ENCODE peak calls at places on chromosome 11, in ten cellular contexts. One of them, this sample, is unnamed.

GRCh38 chr11:16215352-16215751 is 141.0 kb downstream of the SOX6 start:
- DNase-seq in WTC11: no peak
- DNase-seq in AG09309: no peak
- DNase-seq in lower lobe of right lung: no peak
- DNase-seq in foreskin fibroblast: no peak
- DNase-seq in HL-60: no peak
- DNase-seq in NB4: no peak
- DNase-seq in Peyer's patch: no peak
- DNase-seq in fibroblast of pulmonary artery: no peak
- DNase-seq in K562: no peak
- DNase-seq in this sample: no peak

GRCh38 chr11:21810650-21811049 is 382.2 kb upstream of the ANO5 start:
- DNase-seq in WTC11: no peak
- DNase-seq in AG09309: no peak
- DNase-seq in lower lobe of right lung: no peak
- DNase-seq in foreskin fibroblast: no peak
- DNase-seq in HL-60: no peak
- DNase-seq in NB4: peak
- DNase-seq in Peyer's patch: no peak
- DNase-seq in fibroblast of pulmonary artery: peak
- DNase-seq in K562: no peak
- DNase-seq in this sample: no peak

GRCh38 chr11:117884994-117885393 is 8.5 kb upstream of the FXYD6 start:
- DNase-seq in WTC11: no peak
- DNase-seq in AG09309: no peak
- DNase-seq in lower lobe of right lung: no peak
- DNase-seq in foreskin fibroblast: peak
- DNase-seq in HL-60: no peak
- DNase-seq in NB4: no peak
- DNase-seq in Peyer's patch: no peak
- DNase-seq in fibroblast of pulmonary artery: peak
- DNase-seq in K562: no peak
- DNase-seq in this sample: no peak

GRCh38 chr11:122137081-122137793 is 21.2 kb upstream of the BLID start:
- DNase-seq in WTC11: no peak
- DNase-seq in AG09309: peak
- DNase-seq in lower lobe of right lung: no peak
- DNase-seq in foreskin fibroblast: peak
- DNase-seq in HL-60: no peak
- DNase-seq in NB4: no peak
- DNase-seq in Peyer's patch: no peak
- DNase-seq in fibroblast of pulmonary artery: peak
- DNase-seq in K562: no peak
- DNase-seq in this sample: no peak

GRCh38 chr11:128831781-128832497 is 35.2 kb downstream of the KCNJ1 start:
- DNase-seq in WTC11: no peak
- DNase-seq in AG09309: no peak
- DNase-seq in lower lobe of right lung: no peak
- DNase-seq in foreskin fibroblast: no peak
- DNase-seq in HL-60: no peak
- DNase-seq in NB4: no peak
- DNase-seq in Peyer's patch: no peak
- DNase-seq in fibroblast of pulmonary artery: no peak
- DNase-seq in K562: no peak
- DNase-seq in this sample: no peak

GRCh38 chr11:117923773-117924172 is 5.4 kb downstream of the TMPRSS13 start:
- DNase-seq in WTC11: peak
- DNase-seq in AG09309: no peak
- DNase-seq in lower lobe of right lung: peak
- DNase-seq in foreskin fibroblast: no peak
- DNase-seq in HL-60: no peak
- DNase-seq in NB4: no peak
- DNase-seq in Peyer's patch: peak
- DNase-seq in fibroblast of pulmonary artery: no peak
- DNase-seq in K562: no peak
- DNase-seq in this sample: no peak

GRCh38 chr11:1936072-1936780 is 10.9 kb upstream of the MRPL23 start:
- DNase-seq in WTC11: peak
- DNase-seq in AG09309: no peak
- DNase-seq in lower lobe of right lung: peak
- DNase-seq in foreskin fibroblast: no peak
- DNase-seq in HL-60: no peak
- DNase-seq in NB4: no peak
- DNase-seq in Peyer's patch: no peak
- DNase-seq in fibroblast of pulmonary artery: no peak
- DNase-seq in K562: no peak
- DNase-seq in this sample: peak

GRCh38 chr11:117144477-117145392 is 648 bp downstream of the PAFAH1B2 start:
- DNase-seq in WTC11: peak
- DNase-seq in AG09309: no peak
- DNase-seq in lower lobe of right lung: peak
- DNase-seq in foreskin fibroblast: peak
- DNase-seq in HL-60: peak
- DNase-seq in NB4: peak
- DNase-seq in Peyer's patch: peak
- DNase-seq in fibroblast of pulmonary artery: peak
- DNase-seq in K562: peak
- DNase-seq in this sample: peak

GRCh38 chr11:75380716-75381420 is 18.4 kb upstream of the RPS3 start:
- DNase-seq in WTC11: no peak
- DNase-seq in AG09309: no peak
- DNase-seq in lower lobe of right lung: peak
- DNase-seq in foreskin fibroblast: no peak
- DNase-seq in HL-60: peak
- DNase-seq in NB4: peak
- DNase-seq in Peyer's patch: peak
- DNase-seq in fibroblast of pulmonary artery: no peak
- DNase-seq in K562: no peak
- DNase-seq in this sample: no peak

GRCh38 chr11:117095301-117096139 is 2.7 kb downstream of the SIK3 start:
- DNase-seq in WTC11: no peak
- DNase-seq in AG09309: no peak
- DNase-seq in lower lobe of right lung: no peak
- DNase-seq in foreskin fibroblast: peak
- DNase-seq in HL-60: no peak
- DNase-seq in NB4: peak
- DNase-seq in Peyer's patch: no peak
- DNase-seq in fibroblast of pulmonary artery: peak
- DNase-seq in K562: no peak
- DNase-seq in this sample: no peak

GRCh38 chr11:30825723-30826122 is 239.6 kb upstream of the MPPED2 start:
- DNase-seq in WTC11: no peak
- DNase-seq in AG09309: no peak
- DNase-seq in lower lobe of right lung: no peak
- DNase-seq in foreskin fibroblast: no peak
- DNase-seq in HL-60: no peak
- DNase-seq in NB4: no peak
- DNase-seq in Peyer's patch: no peak
- DNase-seq in fibroblast of pulmonary artery: no peak
- DNase-seq in K562: no peak
- DNase-seq in this sample: no peak

GRCh38 chr11:47991266-47991830 is 11.0 kb downstream of the PTPRJ start:
- DNase-seq in WTC11: no peak
- DNase-seq in AG09309: no peak
- DNase-seq in lower lobe of right lung: peak
- DNase-seq in foreskin fibroblast: no peak
- DNase-seq in HL-60: no peak
- DNase-seq in NB4: peak
- DNase-seq in Peyer's patch: no peak
- DNase-seq in fibroblast of pulmonary artery: no peak
- DNase-seq in K562: no peak
- DNase-seq in this sample: no peak

GRCh38 chr11:1875093-1875785 is 16.5 kb downstream of the PRR33 start:
- DNase-seq in WTC11: no peak
- DNase-seq in AG09309: no peak
- DNase-seq in lower lobe of right lung: peak
- DNase-seq in foreskin fibroblast: peak
- DNase-seq in HL-60: no peak
- DNase-seq in NB4: no peak
- DNase-seq in Peyer's patch: peak
- DNase-seq in fibroblast of pulmonary artery: no peak
- DNase-seq in K562: no peak
- DNase-seq in this sample: peak

GRCh38 chr11:114128399-114128798 is 68.9 kb downstream of the ZBTB16 start:
- DNase-seq in WTC11: no peak
- DNase-seq in AG09309: no peak
- DNase-seq in lower lobe of right lung: no peak
- DNase-seq in foreskin fibroblast: no peak
- DNase-seq in HL-60: no peak
- DNase-seq in NB4: no peak
- DNase-seq in Peyer's patch: no peak
- DNase-seq in fibroblast of pulmonary artery: no peak
- DNase-seq in K562: no peak
- DNase-seq in this sample: no peak

GRCh38 chr11:34573537-34573936 is 47.4 kb upstream of the EHF start:
- DNase-seq in WTC11: no peak
- DNase-seq in AG09309: no peak
- DNase-seq in lower lobe of right lung: no peak
- DNase-seq in foreskin fibroblast: no peak
- DNase-seq in HL-60: no peak
- DNase-seq in NB4: no peak
- DNase-seq in Peyer's patch: no peak
- DNase-seq in fibroblast of pulmonary artery: no peak
- DNase-seq in K562: no peak
- DNase-seq in this sample: no peak

GRCh38 chr11:18384157-18384641 is 10.2 kb upstream of the LDHA start:
- DNase-seq in WTC11: no peak
- DNase-seq in AG09309: peak
- DNase-seq in lower lobe of right lung: no peak
- DNase-seq in foreskin fibroblast: peak
- DNase-seq in HL-60: no peak
- DNase-seq in NB4: peak
- DNase-seq in Peyer's patch: peak
- DNase-seq in fibroblast of pulmonary artery: peak
- DNase-seq in K562: peak
- DNase-seq in this sample: no peak

DNA sequence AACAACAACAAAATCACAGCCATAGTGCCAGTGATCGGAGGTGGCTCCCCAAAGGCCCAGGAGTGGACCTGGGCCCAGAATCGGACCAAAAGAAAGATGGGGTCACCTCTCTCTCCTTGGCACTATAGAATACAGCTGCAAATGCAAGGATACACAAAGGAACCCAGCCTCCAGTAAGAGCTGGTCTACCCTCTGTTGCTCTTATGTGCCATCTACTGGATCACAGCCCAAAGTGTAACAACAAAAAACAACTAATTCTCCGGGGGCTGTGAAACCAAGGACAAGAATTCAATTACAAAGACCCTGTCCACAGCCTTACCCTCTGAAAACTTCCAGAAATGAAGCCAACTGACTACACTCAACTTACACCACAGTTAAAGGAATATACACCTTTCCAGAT is 21.6 kb downstream of the OR8G5 start:
- DNase-seq in WTC11: no peak
- DNase-seq in AG09309: no peak
- DNase-seq in lower lobe of right lung: no peak
- DNase-seq in foreskin fibroblast: no peak
- DNase-seq in HL-60: no peak
- DNase-seq in NB4: peak
- DNase-seq in Peyer's patch: peak
- DNase-seq in fibroblast of pulmonary artery: peak
- DNase-seq in K562: no peak
- DNase-seq in this sample: no peak
- TF ChIP-seq CTCF in WTC11: no peak
- TF ChIP-seq CTCF in AG09309: no peak
- TF ChIP-seq CTCF in lower lobe of right lung: no peak
- TF ChIP-seq CTCF in foreskin fibroblast: no peak
- TF ChIP-seq CTCF in HL-60: peak
- TF ChIP-seq CTCF in NB4: peak
- TF ChIP-seq CTCF in Peyer's patch: peak
- TF ChIP-seq CTCF in fibroblast of pulmonary artery: peak
- TF ChIP-seq CTCF in K562: peak
- TF ChIP-seq CTCF in this sample: no peak

DNA sequence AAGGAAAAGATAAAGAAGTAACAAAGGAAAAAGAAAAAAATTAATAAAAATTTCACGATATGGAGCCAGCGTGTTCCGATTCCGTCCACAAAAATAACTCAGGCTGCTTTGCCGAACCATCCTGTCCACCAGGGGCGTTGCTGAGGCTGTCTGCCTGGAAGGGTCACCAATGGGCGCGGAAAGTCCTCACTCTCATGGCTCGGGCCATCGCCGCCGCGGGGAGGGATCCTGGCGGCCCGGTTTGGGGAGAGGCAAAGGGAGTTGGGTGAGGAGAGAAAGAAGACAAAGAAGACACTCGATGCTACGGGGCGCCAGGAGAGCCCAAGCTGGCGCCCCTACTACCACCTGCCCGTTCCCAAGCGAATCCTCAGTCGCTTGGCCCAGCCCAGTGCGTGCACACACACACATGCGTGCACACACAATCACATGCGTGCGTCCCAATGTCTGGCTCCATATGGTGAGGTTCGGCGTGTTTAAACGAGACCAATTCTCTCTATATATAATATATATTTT is 5.6 kb upstream of the PYGM start:
- DNase-seq in WTC11: peak
- DNase-seq in AG09309: no peak
- DNase-seq in lower lobe of right lung: no peak
- DNase-seq in foreskin fibroblast: no peak
- DNase-seq in HL-60: no peak
- DNase-seq in NB4: no peak
- DNase-seq in Peyer's patch: peak
- DNase-seq in fibroblast of pulmonary artery: no peak
- DNase-seq in K562: no peak
- DNase-seq in this sample: peak
- TF ChIP-seq CTCF in WTC11: no peak
- TF ChIP-seq CTCF in AG09309: no peak
- TF ChIP-seq CTCF in lower lobe of right lung: no peak
- TF ChIP-seq CTCF in foreskin fibroblast: no peak
- TF ChIP-seq CTCF in HL-60: no peak
- TF ChIP-seq CTCF in NB4: peak
- TF ChIP-seq CTCF in Peyer's patch: peak
- TF ChIP-seq CTCF in fibroblast of pulmonary artery: peak
- TF ChIP-seq CTCF in K562: no peak
- TF ChIP-seq CTCF in this sample: no peak

GRCh38 chr11:130666781-130667251 is 218.4 kb downstream of the ADAMTS15 start:
- DNase-seq in WTC11: no peak
- DNase-seq in AG09309: no peak
- DNase-seq in lower lobe of right lung: no peak
- DNase-seq in foreskin fibroblast: peak
- DNase-seq in HL-60: no peak
- DNase-seq in NB4: peak
- DNase-seq in Peyer's patch: no peak
- DNase-seq in fibroblast of pulmonary artery: peak
- DNase-seq in K562: no peak
- DNase-seq in this sample: no peak
- TF ChIP-seq CTCF in WTC11: no peak
- TF ChIP-seq CTCF in AG09309: no peak
- TF ChIP-seq CTCF in lower lobe of right lung: no peak
- TF ChIP-seq CTCF in foreskin fibroblast: no peak
- TF ChIP-seq CTCF in HL-60: no peak
- TF ChIP-seq CTCF in NB4: no peak
- TF ChIP-seq CTCF in Peyer's patch: peak
- TF ChIP-seq CTCF in fibroblast of pulmonary artery: peak
- TF ChIP-seq CTCF in K562: no peak
- TF ChIP-seq CTCF in this sample: no peak

DNA sequence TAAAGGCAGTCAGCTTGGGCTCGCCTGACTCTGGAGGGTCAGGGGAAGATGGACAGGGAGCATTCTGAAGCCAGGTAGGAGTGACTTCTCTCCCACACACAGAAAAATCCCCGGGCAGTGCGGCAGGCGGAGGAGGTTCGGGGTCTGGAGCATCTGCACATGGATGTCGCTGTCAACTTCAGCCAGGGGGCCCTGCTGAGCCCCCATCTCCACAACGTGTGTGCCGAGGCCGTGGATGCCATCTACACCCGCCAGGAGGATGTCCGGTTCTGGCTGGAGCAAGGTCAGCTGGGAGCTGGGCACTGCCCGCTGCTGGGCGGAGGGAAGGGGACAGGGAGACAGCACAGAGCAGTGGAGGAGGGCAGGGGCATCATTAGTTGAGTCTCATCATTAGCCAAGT is 13.2 kb upstream of the POU2F3 start:
- DNase-seq in WTC11: no peak
- DNase-seq in AG09309: no peak
- DNase-seq in lower lobe of right lung: no peak
- DNase-seq in foreskin fibroblast: no peak
- DNase-seq in HL-60: no peak
- DNase-seq in NB4: no peak
- DNase-seq in Peyer's patch: no peak
- DNase-seq in fibroblast of pulmonary artery: no peak
- DNase-seq in K562: no peak
- DNase-seq in this sample: no peak
- TF ChIP-seq CTCF in WTC11: no peak
- TF ChIP-seq CTCF in AG09309: no peak
- TF ChIP-seq CTCF in lower lobe of right lung: no peak
- TF ChIP-seq CTCF in foreskin fibroblast: no peak
- TF ChIP-seq CTCF in HL-60: no peak
- TF ChIP-seq CTCF in NB4: no peak
- TF ChIP-seq CTCF in Peyer's patch: no peak
- TF ChIP-seq CTCF in fibroblast of pulmonary artery: no peak
- TF ChIP-seq CTCF in K562: no peak
- TF ChIP-seq CTCF in this sample: no peak